ENCODE peak calls at places on chromosomes 11 and 22, in four cellular contexts. R, G, J and A are unnamed samples.

GRCh38 chr11:486189-486588 is 20.9 kb downstream of the RNH1 start:
- DNase-seq in R (no peak), G (no peak), J (no peak), A (no peak)

GRCh38 chr11:20511982-20512381 is 87.4 kb upstream of the SLC6A5 start:
- DNase-seq in R (no peak), G (no peak), J (no peak), A (peak)

GRCh38 chr22:44601725-44602124 is 100.3 kb upstream of the PRR5 start:
- DNase-seq in R (no peak), G (no peak), J (no peak), A (no peak)

GRCh38 chr22:46439576-46440465 is 97.6 kb downstream of the CELSR1 start:
- DNase-seq in R (no peak), G (no peak), J (no peak), A (no peak)

GRCh38 chr11:74877132-74877531 is 71.8 kb downstream of the XRRA1 start:
- DNase-seq in R (no peak), G (no peak), J (no peak), A (no peak)

GRCh38 chr22:28900379-28900778 is 17.0 kb downstream of the ZNRF3 start:
- DNase-seq in R (no peak), G (no peak), J (no peak), A (no peak)

GRCh38 chr11:69704508-69705245 is 855 bp upstream of the FGF19 start:
- DNase-seq in R (no peak), G (no peak), J (no peak), A (no peak)

GRCh38 chr22:47291565-47292495 is 529.4 kb downstream of the TBC1D22A start:
- DNase-seq in R (no peak), G (no peak), J (no peak), A (no peak)

GRCh38 chr11:3950996-3951662 is 95.7 kb downstream of the STIM1 start:
- DNase-seq in R (no peak), G (no peak), J (no peak), A (no peak)

GRCh38 chr11:100774859-100775258 is 87.8 kb downstream of the ARHGAP42 start:
- DNase-seq in R (no peak), G (no peak), J (no peak), A (peak)

GRCh38 chr11:117430293-117430955 is 102.8 kb downstream of the CEP164 start:
- DNase-seq in R (no peak), G (no peak), J (no peak), A (no peak)

GRCh38 chr11:12729941-12730340 is 55.7 kb downstream of the TEAD1 start:
- DNase-seq in R (no peak), G (no peak), J (no peak), A (no peak)

GRCh38 chr11:31325162-31325561 is 44.4 kb downstream of the DCDC1 start:
- DNase-seq in R (no peak), G (no peak), J (no peak), A (no peak)

GRCh38 chr11:35242412-35242811 is 103.4 kb downstream of the CD44 start:
- DNase-seq in R (no peak), G (no peak), J (no peak), A (no peak)

GRCh38 chr11:118088531-118088930 is 1.8 kb upstream of the SMIM35 start:
- DNase-seq in R (peak), G (no peak), J (no peak), A (no peak)

GRCh38 chr11:20117291-20117690 is 43.0 kb downstream of the DBX1 start:
- DNase-seq in R (no peak), G (no peak), J (no peak), A (no peak)

GRCh38 chr22:28171713-28172112 is 252.7 kb upstream of the PITPNB start:
- DNase-seq in R (peak), G (no peak), J (no peak), A (no peak)

GRCh38 chr22:43436536-43437267 is 24.9 kb downstream of the MPPED1 start:
- DNase-seq in R (no peak), G (no peak), J (no peak), A (no peak)